ENCODE peak calls at places on chromosomes 4 and X, in eight cellular contexts. W, R, P, L, Y, U, V and O are unnamed samples.
A peak's percentile ranks its signal among the peaks of the same experiment; 100 is the strongest.

GRCh38 chr4:138114434-138114833 is 127.7 kb downstream of the SLC7A11 start:
- DNase-seq in W (no peak), R (peak; percentile 11), P (no peak), L (no peak), Y (peak; percentile 87), U (no peak), V (no peak), O (no peak)

GRCh38 chrX:133335027-133335426 is 80.3 kb downstream of the GPC4 start:
- DNase-seq in W (no peak), R (peak; percentile 36), P (peak; percentile 19), L (no peak), Y (peak; percentile 85), U (no peak), V (peak; percentile 8), O (no peak)

GRCh38 chr4:155353923-155354540 is 22.7 kb downstream of the MAP9 start:
- DNase-seq in W (peak; percentile 70), R (peak; percentile 82), P (peak; percentile 48), L (peak; percentile 57), Y (peak; percentile 89), U (peak; percentile 82), V (peak; percentile 16), O (peak; percentile 82)

GRCh38 chr4:52869196-52869595 is 7.1 kb downstream of the RASL11B start:
- DNase-seq in W (peak; percentile 75), R (peak; percentile 65), P (no peak), L (no peak), Y (no peak), U (peak; percentile 93), V (no peak), O (peak; percentile 87)

GRCh38 chr4:109996531-109996930 is 83.8 kb downstream of the EGF start:
- DNase-seq in W (no peak), R (no peak), P (no peak), L (no peak), Y (no peak), U (no peak), V (no peak), O (no peak)

GRCh38 chrX:82692991-82693390 is 815.1 kb upstream of the POU3F4 start:
- DNase-seq in W (no peak), R (no peak), P (no peak), L (no peak), Y (no peak), U (no peak), V (no peak), O (no peak)

GRCh38 chr4:16418814-16419213 is 192.5 kb upstream of the TAPT1 start:
- DNase-seq in W (no peak), R (peak; percentile 76), P (no peak), L (no peak), Y (no peak), U (no peak), V (no peak), O (no peak)

GRCh38 chrX:12970691-12971202 is 4.2 kb upstream of the TMSB4X start:
- DNase-seq in W (no peak), R (peak; percentile 77), P (peak; percentile 80), L (no peak), Y (no peak), U (no peak), V (peak; percentile 33), O (no peak)

GRCh38 chr4:7871356-7871755 is 68.3 kb downstream of the AFAP1 start:
- DNase-seq in W (no peak), R (no peak), P (no peak), L (no peak), Y (no peak), U (no peak), V (no peak), O (no peak)

GRCh38 chr4:1413221-1413663 is 7.0 kb upstream of the NKX1-1 start:
- DNase-seq in W (no peak), R (no peak), P (no peak), L (no peak), Y (no peak), U (peak; percentile 46), V (no peak), O (no peak)

GRCh38 chrX:95703696-95704095 is 980.9 kb upstream of the DIAPH2 start:
- DNase-seq in W (no peak), R (no peak), P (no peak), L (no peak), Y (no peak), U (no peak), V (no peak), O (no peak)

GRCh38 chrX:133362538-133362937 is 52.8 kb downstream of the GPC4 start:
- DNase-seq in W (no peak), R (no peak), P (no peak), L (no peak), Y (no peak), U (no peak), V (no peak), O (no peak)

GRCh38 chr4:187814737-187815465 is 180.7 kb upstream of the ZFP42 start:
- DNase-seq in W (no peak), R (peak; percentile 39), P (peak; percentile 8), L (peak; percentile 45), Y (no peak), U (peak; percentile 48), V (no peak), O (no peak)

GRCh38 chrX:120514236-120514635 is 45.1 kb upstream of the LAMP2 start:
- DNase-seq in W (no peak), R (peak; percentile 30), P (peak; percentile 8), L (no peak), Y (peak; percentile 46), U (no peak), V (peak; percentile 9), O (no peak)

GRCh38 chrX:10754445-10754844 is 134.1 kb upstream of the MID1 start:
- DNase-seq in W (no peak), R (no peak), P (no peak), L (no peak), Y (no peak), U (no peak), V (no peak), O (no peak)

GRCh38 chrX:14030248-14030592 is 528 bp upstream of the GEMIN8 start:
- DNase-seq in W (no peak), R (peak; percentile 44), P (peak; percentile 48), L (no peak), Y (peak; percentile 70), U (no peak), V (no peak), O (no peak)

DNA sequence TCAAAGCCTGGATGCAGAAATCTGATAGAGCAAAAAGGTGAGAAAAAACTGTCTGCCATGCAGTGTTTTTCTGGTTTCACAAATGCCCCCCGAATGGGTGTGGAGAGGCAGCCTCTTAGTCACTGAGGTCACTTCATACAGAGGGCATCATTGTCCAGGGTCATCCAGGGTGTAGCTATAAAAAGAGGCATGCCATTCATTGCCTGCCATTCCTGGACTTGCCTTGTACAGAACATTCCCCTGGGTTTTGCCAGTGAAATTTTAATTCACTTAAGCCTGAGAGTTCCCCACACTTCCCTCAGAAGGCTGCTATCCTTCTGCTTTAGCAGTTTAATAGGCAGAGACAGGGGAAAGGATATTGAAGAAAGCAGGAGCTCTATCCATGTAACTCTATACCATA is 230.3 kb downstream of the UNC5C start:
- DNase-seq in W (no peak), R (no peak), P (no peak), L (no peak), Y (no peak), U (no peak), V (no peak), O (no peak)
- H3K4me1 ChIP-seq in W (peaks cover 29% of the 10 kb centered on the region), R (peaks cover 46% of the 10 kb centered on the region), P (no peaks in the 10 kb centered on the region), L (peaks cover 10% of the 10 kb centered on the region), Y (no peaks in the 10 kb centered on the region), U (peaks cover 2% of the 10 kb centered on the region), V (no peaks in the 10 kb centered on the region), O (no peaks in the 10 kb centered on the region)

GRCh38 chr4:41072021-41072777 is 142.1 kb downstream of the APBB2 start:
- DNase-seq in W (no peak), R (no peak), P (no peak), L (no peak), Y (no peak), U (no peak), V (peak; percentile 20), O (no peak)
- H3K27ac ChIP-seq in W (peak overlapping the region; percentile 5), R (no peak overlapping the region), P (no peak overlapping the region), L (peak overlapping the region; percentile 81), Y (no peak overlapping the region), U (no peak overlapping the region), V (no peak overlapping the region), O (no peak overlapping the region)

GRCh38 chr4:48478273-48478672 is 4.9 kb upstream of the SLC10A4 start:
- DNase-seq in W (no peak), R (no peak), P (no peak), L (no peak), Y (no peak), U (no peak), V (no peak), O (no peak)

GRCh38 chr4:48483777-48484493 is 792 bp downstream of the SLC10A4 start:
- DNase-seq in W (no peak), R (no peak), P (no peak), L (no peak), Y (no peak), U (peak; percentile 53), V (no peak), O (peak; percentile 75)

GRCh38 chr4:48483006-48483776 is at the start of gene SLC10A4:
- DNase-seq in W (no peak), R (no peak), P (no peak), L (no peak), Y (no peak), U (peak; percentile 53), V (no peak), O (no peak)

GRCh38 chr4:48484494-48485168 is 1.5 kb downstream of the SLC10A4 start:
- DNase-seq in W (no peak), R (no peak), P (no peak), L (no peak), Y (no peak), U (no peak), V (no peak), O (no peak)

GRCh38 chr4:48481581-48481980 is 1.6 kb upstream of the SLC10A4 start:
- DNase-seq in W (no peak), R (no peak), P (no peak), L (no peak), Y (no peak), U (no peak), V (no peak), O (no peak)
- H3K27me3 ChIP-seq in W (peaks cover 59% of the 10 kb centered on the region), R (peaks cover 74% of the 10 kb centered on the region), P (peaks cover 40% of the 10 kb centered on the region), L (no peaks in the 10 kb centered on the region), Y (no peaks in the 10 kb centered on the region), U (no peaks in the 10 kb centered on the region), V (peaks cover 8% of the 10 kb centered on the region), O (no peaks in the 10 kb centered on the region)

DNA sequence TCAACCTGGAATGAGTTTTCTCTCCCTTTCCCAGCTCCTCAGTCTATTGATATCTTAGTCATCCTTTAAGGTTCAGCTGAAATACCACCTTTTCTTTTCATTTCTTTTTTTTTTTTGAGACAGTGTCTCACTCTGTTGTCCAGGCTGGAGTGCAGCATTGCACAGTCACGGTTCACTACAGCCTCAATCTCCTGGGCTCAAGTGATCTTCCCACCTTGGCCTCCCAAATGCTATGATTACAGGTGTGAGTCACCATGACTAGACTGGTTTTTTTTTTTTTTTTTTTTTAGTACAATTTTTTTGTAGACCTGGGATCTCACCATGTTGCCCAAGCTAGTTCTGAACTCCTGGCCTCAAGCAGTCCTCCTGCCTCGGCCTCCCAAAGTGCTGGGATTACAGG is 28.9 kb downstream of the AFF1 start:
- DNase-seq in W (no peak), R (no peak), P (no peak), L (no peak), Y (no peak), U (no peak), V (no peak), O (no peak)
- H3K4me1 ChIP-seq in W (peaks cover 70% of the 10 kb centered on the region), R (peaks cover 55% of the 10 kb centered on the region), P (peaks cover 13% of the 10 kb centered on the region), L (peaks cover 31% of the 10 kb centered on the region), Y (peaks cover 70% of the 10 kb centered on the region), U (peaks cover 13% of the 10 kb centered on the region), V (peaks cover 11% of the 10 kb centered on the region), O (peaks cover 4% of the 10 kb centered on the region)